ENCODE peak calls at places on chromosomes 3 and 15, in six cellular contexts. M, L, G, R, X and D are unnamed samples.

GRCh38 chr3:109241459-109241858 is 74.9 kb downstream of the DPPA2 start:
- DNase-seq in G (no peak), X (no peak), M (no peak), L (no peak), R (no peak), D (no peak)

GRCh38 chr3:22980346-22980745 is 222.8 kb upstream of the UBE2E2 start:
- DNase-seq in X (no peak), M (no peak), L (no peak), R (peak), G (no peak), D (no peak)

GRCh38 chr15:79090487-79091203 is at the start of gene RASGRF1:
- DNase-seq in G (peak), R (no peak), L (no peak), X (no peak), M (no peak), D (no peak)

GRCh38 chr15:74626752-74627692 is 11.4 kb downstream of the CLK3 start:
- DNase-seq in G (no peak), R (no peak), X (no peak), M (no peak), L (no peak), D (no peak)

GRCh38 chr3:71495708-71496472 is 87.6 kb downstream of the FOXP1 start:
- DNase-seq in M (peak), R (peak), G (peak), X (no peak), L (no peak), D (peak)

GRCh38 chr3:38579551-38580449 is 69.7 kb downstream of the SCN5A start:
- DNase-seq in L (no peak), X (no peak), M (no peak), G (no peak), R (peak), D (peak)

GRCh38 chr3:133926736-133927542 is 31.3 kb upstream of the RAB6B start:
- DNase-seq in R (no peak), G (no peak), L (no peak), M (no peak), X (no peak), D (no peak)

GRCh38 chr3:11186318-11186692 is 32.0 kb downstream of the HRH1 start:
- DNase-seq in R (no peak), M (no peak), X (no peak), L (no peak), G (no peak), D (no peak)

GRCh38 chr3:59771760-59772159 is 721.9 kb upstream of the CFAP20DC start:
- DNase-seq in M (no peak), R (peak), G (peak), X (no peak), L (no peak), D (no peak)

GRCh38 chr3:162353414-162353813 is 856.8 kb downstream of the OTOL1 start:
- DNase-seq in L (no peak), X (no peak), G (no peak), R (no peak), M (no peak), D (no peak)

GRCh38 chr3:45170071-45170470 is 23.9 kb upstream of the CDCP1 start:
- DNase-seq in X (no peak), G (no peak), R (no peak), M (no peak), L (no peak), D (no peak)

GRCh38 chr3:159322322-159322939 is 520.6 kb downstream of the MFSD1 start:
- DNase-seq in M (peak), R (peak), L (peak), G (peak), X (no peak), D (peak)

GRCh38 chr3:72490688-72491430 is 357.4 kb downstream of the SHQ1 start:
- DNase-seq in M (no peak), X (no peak), R (no peak), L (no peak), G (no peak), D (no peak)

GRCh38 chr3:194272861-194273266 is 78.3 kb downstream of the CPN2 start:
- DNase-seq in R (no peak), M (no peak), L (no peak), G (no peak), X (no peak), D (no peak)

GRCh38 chr3:82080261-82080660 is 318.8 kb upstream of the GBE1 start:
- DNase-seq in L (no peak), R (no peak), M (no peak), G (no peak), X (no peak), D (no peak)

GRCh38 chr15:77630956-77631789 is 1.5 kb downstream of the LINGO1 start:
- DNase-seq in X (no peak), M (no peak), G (no peak), R (no peak), L (no peak), D (no peak)

GRCh38 chr3:79258479-79258878 is 509.3 kb downstream of the ROBO1 start:
- DNase-seq in G (no peak), X (no peak), L (no peak), M (no peak), R (peak), D (no peak)

GRCh38 chr15:76866716-76867321 is 38.3 kb downstream of the SCAPER start:
- DNase-seq in R (peak), G (peak), X (no peak), L (no peak), M (peak), D (no peak)

GRCh38 chr3:127184870-127185216 is 8.1 kb upstream of the PRR23E start:
- DNase-seq in R (no peak), L (no peak), M (no peak), X (no peak), G (no peak), D (no peak)

GRCh38 chr3:123552768-123553167 is 32.1 kb downstream of the HACD2 start:
- DNase-seq in L (no peak), G (no peak), X (no peak), M (no peak), R (no peak), D (no peak)

GRCh38 chr3:142180761-142181362 is 31.5 kb upstream of the TFDP2 start:
- DNase-seq in M (peak), X (no peak), L (no peak), R (peak), G (peak), D (peak)

GRCh38 chr3:18190646-18191045 is 234.5 kb downstream of the SATB1 start:
- DNase-seq in X (no peak), R (no peak), L (no peak), M (no peak), G (no peak), D (no peak)

GRCh38 chr3:102006812-102007485 is 157.6 kb downstream of the NFKBIZ start:
- DNase-seq in L (no peak), G (no peak), R (peak), X (no peak), M (no peak), D (no peak)

GRCh38 chr15:60179786-60180391 is 175.8 kb downstream of the FOXB1 start:
- DNase-seq in R (peak), M (peak), X (peak), L (no peak), G (peak), D (peak)

GRCh38 chr3:114308830-114309229 is 15.0 kb downstream of the TIGIT start:
- DNase-seq in R (no peak), M (peak), L (peak), X (peak), G (peak), D (peak)

GRCh38 chr15:73631915-73632669 is 1.1 kb downstream of the NPTN start:
- DNase-seq in G (no peak), R (peak), M (peak), X (no peak), L (no peak), D (no peak)

GRCh38 chr15:66586155-66586976 is 20.6 kb upstream of the LCTL start:
- DNase-seq in X (no peak), R (no peak), G (no peak), M (no peak), L (no peak), D (no peak)

GRCh38 chr3:183031826-183032225 is 51.5 kb upstream of the DCUN1D1 start:
- DNase-seq in R (no peak), L (no peak), M (no peak), G (no peak), X (no peak), D (no peak)

GRCh38 chr3:188529228-188529627 is 375.3 kb downstream of the LPP start:
- DNase-seq in L (no peak), G (no peak), M (no peak), X (no peak), R (peak), D (no peak)

GRCh38 chr15:91522609-91523332 is 330.7 kb upstream of the SLCO3A1 start:
- DNase-seq in L (no peak), R (peak), M (no peak), G (peak), X (no peak), D (no peak)

GRCh38 chr3:42685891-42686820 is 819 bp downstream of the KLHL40 start:
- DNase-seq in G (peak), X (no peak), R (no peak), M (no peak), L (no peak), D (no peak)

GRCh38 chr3:88149146-88149515 is 628 bp upstream of the C3orf38 start:
- DNase-seq in M (peak), G (no peak), R (no peak), X (peak), L (no peak), D (no peak)

GRCh38 chr3:128864351-128864811 is 15.0 kb upstream of the ACAD9 start:
- DNase-seq in X (no peak), M (no peak), G (no peak), L (no peak), R (no peak), D (no peak)

GRCh38 chr3:72295276-72295973 is 510.5 kb upstream of the PROK2 start:
- DNase-seq in R (no peak), G (no peak), X (no peak), L (no peak), M (no peak), D (no peak)

GRCh38 chr3:2937578-2937977 is 172.6 kb downstream of the IL5RA start:
- DNase-seq in L (no peak), R (no peak), G (no peak), M (no peak), X (no peak), D (no peak)

GRCh38 chr3:133371181-133371580 is 28.7 kb upstream of the BFSP2 start:
- DNase-seq in R (no peak), M (no peak), G (no peak), X (no peak), L (no peak), D (no peak)

GRCh38 chr3:111539351-111540331 is 2.4 kb upstream of the CD96 start:
- DNase-seq in M (peak), L (peak), X (peak), R (peak), G (peak), D (peak)

GRCh38 chr3:174488527-174488926 is 370.6 kb upstream of the NAALADL2 start:
- DNase-seq in G (no peak), X (no peak), R (no peak), M (no peak), L (no peak), D (no peak)